ENCODE peak calls at places on chromosomes 2 and 18, in six cellular contexts. One of them, this sample, is unnamed.

GRCh38 chr2:221818569-221818968 is 246.5 kb upstream of the EPHA4 start:
- DNase-seq in choroid plexus epithelial cell: no peak
- DNase-seq in astrocyte: no peak
- DNase-seq in heart right ventricle: no peak
- DNase-seq in mammary epithelial cell: peak; percentile 2
- DNase-seq in cardiac fibroblast: no peak
- DNase-seq in this sample: no peak

GRCh38 chr2:134502090-134502487 is 216.7 kb downstream of the TMEM163 start:
- DNase-seq in choroid plexus epithelial cell: no peak
- DNase-seq in astrocyte: no peak
- DNase-seq in heart right ventricle: no peak
- DNase-seq in mammary epithelial cell: no peak
- DNase-seq in cardiac fibroblast: no peak
- DNase-seq in this sample: no peak

GRCh38 chr2:27086722-27087446 is at the start of gene KHK:
- DNase-seq in choroid plexus epithelial cell: no peak
- DNase-seq in astrocyte: no peak
- DNase-seq in heart right ventricle: peak; percentile 65
- DNase-seq in mammary epithelial cell: no peak
- DNase-seq in cardiac fibroblast: peak; percentile 20
- DNase-seq in this sample: no peak

GRCh38 chr18:28723506-28723905 is 546.6 kb upstream of the CDH2 start:
- DNase-seq in choroid plexus epithelial cell: no peak
- DNase-seq in astrocyte: peak; percentile 36
- DNase-seq in heart right ventricle: no peak
- DNase-seq in mammary epithelial cell: peak; percentile 61
- DNase-seq in cardiac fibroblast: no peak
- DNase-seq in this sample: no peak

GRCh38 chr2:132715554-132715953 is 45.5 kb upstream of the LYPD1 start:
- DNase-seq in choroid plexus epithelial cell: no peak
- DNase-seq in astrocyte: no peak
- DNase-seq in heart right ventricle: no peak
- DNase-seq in mammary epithelial cell: no peak
- DNase-seq in cardiac fibroblast: no peak
- DNase-seq in this sample: no peak

GRCh38 chr2:233350708-233351107 is 3.6 kb upstream of the DGKD start:
- DNase-seq in choroid plexus epithelial cell: peak; percentile 77
- DNase-seq in astrocyte: peak; percentile 88
- DNase-seq in heart right ventricle: no peak
- DNase-seq in mammary epithelial cell: peak; percentile 96
- DNase-seq in cardiac fibroblast: peak; percentile 71
- DNase-seq in this sample: peak; percentile 80

GRCh38 chr2:182758379-182758778 is 42.3 kb downstream of the DNAJC10 start:
- DNase-seq in choroid plexus epithelial cell: peak; percentile 5
- DNase-seq in astrocyte: no peak
- DNase-seq in heart right ventricle: no peak
- DNase-seq in mammary epithelial cell: no peak
- DNase-seq in cardiac fibroblast: no peak
- DNase-seq in this sample: no peak

GRCh38 chr2:212842544-212843185 is 304.1 kb upstream of the ERBB4 start:
- DNase-seq in choroid plexus epithelial cell: peak; percentile 75
- DNase-seq in astrocyte: peak; percentile 87
- DNase-seq in heart right ventricle: no peak
- DNase-seq in mammary epithelial cell: peak; percentile 97
- DNase-seq in cardiac fibroblast: peak; percentile 67
- DNase-seq in this sample: peak; percentile 79

GRCh38 chr2:227214622-227215041 is 50.2 kb downstream of the COL4A3 start:
- DNase-seq in choroid plexus epithelial cell: peak; percentile 57
- DNase-seq in astrocyte: peak; percentile 53
- DNase-seq in heart right ventricle: no peak
- DNase-seq in mammary epithelial cell: no peak
- DNase-seq in cardiac fibroblast: no peak
- DNase-seq in this sample: no peak

GRCh38 chr2:68766378-68766845 is 31.8 kb downstream of the ARHGAP25 start:
- DNase-seq in choroid plexus epithelial cell: peak; percentile 97
- DNase-seq in astrocyte: peak; percentile 67
- DNase-seq in heart right ventricle: no peak
- DNase-seq in mammary epithelial cell: peak; percentile 65
- DNase-seq in cardiac fibroblast: peak; percentile 81
- DNase-seq in this sample: peak; percentile 94

GRCh38 chr2:121480826-121481225 is 49.9 kb upstream of the RNU4ATAC start:
- DNase-seq in choroid plexus epithelial cell: peak; percentile 96
- DNase-seq in astrocyte: peak; percentile 98
- DNase-seq in heart right ventricle: no peak
- DNase-seq in mammary epithelial cell: peak; percentile 89
- DNase-seq in cardiac fibroblast: peak; percentile 97
- DNase-seq in this sample: peak; percentile 96

GRCh38 chr18:2515408-2515807 is 55.9 kb downstream of the METTL4 start:
- DNase-seq in choroid plexus epithelial cell: peak; percentile 67
- DNase-seq in astrocyte: peak; percentile 96
- DNase-seq in heart right ventricle: no peak
- DNase-seq in mammary epithelial cell: peak; percentile 85
- DNase-seq in cardiac fibroblast: peak; percentile 73
- DNase-seq in this sample: peak; percentile 74

GRCh38 chr2:179613701-179614100 is 247.7 kb downstream of the ZNF385B start:
- DNase-seq in choroid plexus epithelial cell: peak; percentile 21
- DNase-seq in astrocyte: no peak
- DNase-seq in heart right ventricle: no peak
- DNase-seq in mammary epithelial cell: peak; percentile 23
- DNase-seq in cardiac fibroblast: no peak
- DNase-seq in this sample: no peak

GRCh38 chr2:38108907-38109731 is 33.2 kb upstream of the CYP1B1 start:
- DNase-seq in choroid plexus epithelial cell: no peak
- DNase-seq in astrocyte: no peak
- DNase-seq in heart right ventricle: no peak
- DNase-seq in mammary epithelial cell: peak; percentile 34
- DNase-seq in cardiac fibroblast: no peak
- DNase-seq in this sample: no peak

GRCh38 chr18:57929922-57930321 is 114.1 kb upstream of the NEDD4L start:
- DNase-seq in choroid plexus epithelial cell: no peak
- DNase-seq in astrocyte: no peak
- DNase-seq in heart right ventricle: no peak
- DNase-seq in mammary epithelial cell: no peak
- DNase-seq in cardiac fibroblast: no peak
- DNase-seq in this sample: no peak

GRCh38 chr18:24678113-24678512 is 217.7 kb downstream of the HRH4 start:
- DNase-seq in choroid plexus epithelial cell: no peak
- DNase-seq in astrocyte: no peak
- DNase-seq in heart right ventricle: no peak
- DNase-seq in mammary epithelial cell: no peak
- DNase-seq in cardiac fibroblast: no peak
- DNase-seq in this sample: no peak

GRCh38 chr18:24677011-24677410 is 216.6 kb downstream of the HRH4 start:
- DNase-seq in choroid plexus epithelial cell: no peak
- DNase-seq in astrocyte: peak; percentile 1
- DNase-seq in heart right ventricle: no peak
- DNase-seq in mammary epithelial cell: peak; percentile 23
- DNase-seq in cardiac fibroblast: no peak
- DNase-seq in this sample: no peak

GRCh38 chr18:24674236-24675004 is 214.0 kb downstream of the HRH4 start:
- DNase-seq in choroid plexus epithelial cell: no peak
- DNase-seq in astrocyte: no peak
- DNase-seq in heart right ventricle: no peak
- DNase-seq in mammary epithelial cell: peak; percentile 41
- DNase-seq in cardiac fibroblast: no peak
- DNase-seq in this sample: no peak

GRCh38 chr18:24669502-24669901 is 209.1 kb downstream of the HRH4 start:
- DNase-seq in choroid plexus epithelial cell: no peak
- DNase-seq in astrocyte: no peak
- DNase-seq in heart right ventricle: no peak
- DNase-seq in mammary epithelial cell: no peak
- DNase-seq in cardiac fibroblast: no peak
- DNase-seq in this sample: no peak

DNA sequence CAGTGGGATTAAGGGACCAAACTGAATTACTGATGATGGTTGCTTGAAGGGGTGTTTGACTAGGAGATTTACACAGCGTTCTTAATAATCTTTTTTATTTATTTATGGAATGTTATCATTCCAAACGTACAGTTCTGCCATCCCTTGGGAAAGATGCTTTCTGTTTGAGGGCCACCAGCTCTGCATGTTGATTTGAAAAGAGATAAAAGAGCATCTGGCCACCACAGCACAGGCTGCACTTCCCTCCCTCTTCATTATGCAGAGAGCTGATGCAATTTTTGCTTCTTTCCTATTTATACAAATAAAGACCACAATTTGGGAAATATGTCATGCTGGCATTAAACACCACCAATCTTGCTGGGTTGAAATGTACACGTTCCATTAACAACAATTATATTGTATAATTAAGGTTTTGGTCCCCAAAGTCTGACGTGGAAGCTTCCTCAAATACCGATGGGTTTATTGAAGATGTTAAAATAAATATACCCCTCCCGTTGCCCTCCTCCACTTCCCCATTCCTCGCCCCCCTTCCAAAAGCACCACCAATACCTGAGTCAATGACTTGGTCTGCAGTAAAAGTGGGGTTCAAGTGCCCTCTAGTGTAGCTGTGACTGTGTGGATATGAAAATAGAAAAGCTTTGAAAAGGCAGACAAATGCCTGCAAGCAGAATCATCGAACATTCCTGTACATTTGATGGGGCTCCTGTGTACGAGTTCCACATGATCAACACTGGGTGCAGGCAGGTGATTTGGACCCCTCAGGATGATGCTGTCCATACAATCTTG is 211.9 kb downstream of the HRH4 start:
- DNase-seq in choroid plexus epithelial cell: no peak
- DNase-seq in astrocyte: no peak
- DNase-seq in heart right ventricle: no peak
- DNase-seq in mammary epithelial cell: no peak
- DNase-seq in cardiac fibroblast: no peak
- DNase-seq in this sample: peak; percentile 39
- H3K4me3 ChIP-seq in choroid plexus epithelial cell: no peak overlapping the region
- H3K4me3 ChIP-seq in astrocyte: no peak overlapping the region
- H3K4me3 ChIP-seq in heart right ventricle: no peak overlapping the region
- H3K4me3 ChIP-seq in mammary epithelial cell: no peak overlapping the region
- H3K4me3 ChIP-seq in cardiac fibroblast: no peak overlapping the region
- H3K4me3 ChIP-seq in this sample: no peak overlapping the region

DNA sequence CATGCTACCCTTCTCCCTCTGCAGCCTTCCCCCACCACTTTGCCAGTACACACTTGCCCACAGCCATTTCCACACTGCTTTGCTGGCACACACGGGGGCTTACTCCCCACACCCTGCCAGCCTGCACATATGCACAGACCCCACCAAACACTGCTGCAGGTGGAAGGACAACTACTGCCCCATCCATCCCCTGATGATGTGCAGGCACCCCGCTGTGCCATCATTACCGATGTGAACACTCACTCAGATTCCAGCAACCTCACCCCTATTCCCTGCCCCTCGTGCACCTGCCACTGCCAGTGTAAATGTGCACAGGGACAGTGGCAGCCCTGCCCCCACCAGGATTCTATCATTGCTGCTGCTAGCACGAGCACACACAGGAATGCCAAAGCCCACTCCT is 1400.8 kb upstream of the DDX18 start:
- DNase-seq in choroid plexus epithelial cell: no peak
- DNase-seq in astrocyte: no peak
- DNase-seq in heart right ventricle: no peak
- DNase-seq in mammary epithelial cell: no peak
- DNase-seq in cardiac fibroblast: no peak
- DNase-seq in this sample: no peak
- TF ChIP-seq CTCF in choroid plexus epithelial cell: no peak
- TF ChIP-seq CTCF in astrocyte: no peak
- TF ChIP-seq CTCF in heart right ventricle: no peak
- TF ChIP-seq CTCF in mammary epithelial cell: no peak
- TF ChIP-seq CTCF in cardiac fibroblast: no peak
- TF ChIP-seq CTCF in this sample: no peak

GRCh38 chr2:69959425-69959824 is 2.0 kb downstream of the ASPRV1 start:
- DNase-seq in choroid plexus epithelial cell: no peak
- DNase-seq in astrocyte: no peak
- DNase-seq in heart right ventricle: no peak
- DNase-seq in mammary epithelial cell: no peak
- DNase-seq in cardiac fibroblast: no peak
- DNase-seq in this sample: no peak

GRCh38 chr2:69957970-69958369 is 3.5 kb downstream of the ASPRV1 start:
- DNase-seq in choroid plexus epithelial cell: no peak
- DNase-seq in astrocyte: no peak
- DNase-seq in heart right ventricle: no peak
- DNase-seq in mammary epithelial cell: no peak
- DNase-seq in cardiac fibroblast: no peak
- DNase-seq in this sample: no peak

GRCh38 chr2:69960821-69961220 is 610 bp downstream of the ASPRV1 start:
- DNase-seq in choroid plexus epithelial cell: no peak
- DNase-seq in astrocyte: no peak
- DNase-seq in heart right ventricle: no peak
- DNase-seq in mammary epithelial cell: no peak
- DNase-seq in cardiac fibroblast: no peak
- DNase-seq in this sample: no peak

GRCh38 chr2:69956580-69956979 is 4.9 kb downstream of the ASPRV1 start:
- DNase-seq in choroid plexus epithelial cell: no peak
- DNase-seq in astrocyte: no peak
- DNase-seq in heart right ventricle: no peak
- DNase-seq in mammary epithelial cell: no peak
- DNase-seq in cardiac fibroblast: no peak
- DNase-seq in this sample: no peak

GRCh38 chr2:69958480-69958879 is 3.0 kb downstream of the ASPRV1 start:
- DNase-seq in choroid plexus epithelial cell: no peak
- DNase-seq in astrocyte: no peak
- DNase-seq in heart right ventricle: no peak
- DNase-seq in mammary epithelial cell: no peak
- DNase-seq in cardiac fibroblast: no peak
- DNase-seq in this sample: no peak
- H3K4me3 ChIP-seq in choroid plexus epithelial cell: no peak overlapping the region
- H3K4me3 ChIP-seq in astrocyte: no peak overlapping the region
- H3K4me3 ChIP-seq in heart right ventricle: no peak overlapping the region
- H3K4me3 ChIP-seq in mammary epithelial cell: no peak overlapping the region
- H3K4me3 ChIP-seq in cardiac fibroblast: no peak overlapping the region
- H3K4me3 ChIP-seq in this sample: no peak overlapping the region

GRCh38 chr18:13186687-13187086 is 31.9 kb upstream of the LDLRAD4 start:
- DNase-seq in choroid plexus epithelial cell: no peak
- DNase-seq in astrocyte: no peak
- DNase-seq in heart right ventricle: no peak
- DNase-seq in mammary epithelial cell: no peak
- DNase-seq in cardiac fibroblast: no peak
- DNase-seq in this sample: no peak
- TF ChIP-seq CTCF in choroid plexus epithelial cell: no peak
- TF ChIP-seq CTCF in astrocyte: no peak
- TF ChIP-seq CTCF in heart right ventricle: no peak
- TF ChIP-seq CTCF in mammary epithelial cell: no peak
- TF ChIP-seq CTCF in cardiac fibroblast: no peak
- TF ChIP-seq CTCF in this sample: no peak

GRCh38 chr2:111178296-111178695 is 57.6 kb downstream of the BCL2L11 start:
- DNase-seq in choroid plexus epithelial cell: no peak
- DNase-seq in astrocyte: no peak
- DNase-seq in heart right ventricle: no peak
- DNase-seq in mammary epithelial cell: no peak
- DNase-seq in cardiac fibroblast: no peak
- DNase-seq in this sample: no peak

GRCh38 chr2:111176867-111177266 is 56.2 kb downstream of the BCL2L11 start:
- DNase-seq in choroid plexus epithelial cell: no peak
- DNase-seq in astrocyte: no peak
- DNase-seq in heart right ventricle: no peak
- DNase-seq in mammary epithelial cell: no peak
- DNase-seq in cardiac fibroblast: no peak
- DNase-seq in this sample: no peak

GRCh38 chr2:111176388-111176787 is 55.7 kb downstream of the BCL2L11 start:
- DNase-seq in choroid plexus epithelial cell: no peak
- DNase-seq in astrocyte: no peak
- DNase-seq in heart right ventricle: no peak
- DNase-seq in mammary epithelial cell: peak; percentile 12
- DNase-seq in cardiac fibroblast: no peak
- DNase-seq in this sample: no peak

GRCh38 chr2:111175615-111176014 is 54.9 kb downstream of the BCL2L11 start:
- DNase-seq in choroid plexus epithelial cell: no peak
- DNase-seq in astrocyte: no peak
- DNase-seq in heart right ventricle: no peak
- DNase-seq in mammary epithelial cell: no peak
- DNase-seq in cardiac fibroblast: no peak
- DNase-seq in this sample: no peak

GRCh38 chr2:111178730-111179405 is 58.2 kb downstream of the BCL2L11 start:
- DNase-seq in choroid plexus epithelial cell: peak; percentile 69
- DNase-seq in astrocyte: peak; percentile 30
- DNase-seq in heart right ventricle: no peak
- DNase-seq in mammary epithelial cell: peak; percentile 49
- DNase-seq in cardiac fibroblast: no peak
- DNase-seq in this sample: peak; percentile 34
- H3K4me3 ChIP-seq in choroid plexus epithelial cell: no peak overlapping the region
- H3K4me3 ChIP-seq in astrocyte: no peak overlapping the region
- H3K4me3 ChIP-seq in heart right ventricle: no peak overlapping the region
- H3K4me3 ChIP-seq in mammary epithelial cell: no peak overlapping the region
- H3K4me3 ChIP-seq in cardiac fibroblast: no peak overlapping the region
- H3K4me3 ChIP-seq in this sample: no peak overlapping the region

This sample was measured in fibroblast of villous mesenchyme.